ENCODE peak calls at places on chromosomes 16 and 17, in nine cellular contexts. G is adrenal gland, I is tibial nerve, E is heart right ventricle, T is OCI-LY7, A is upper lobe of right lung, R is pancreas, Q is A549, P is endothelial cell of umbilical vein. Y is an unnamed sample.

GRCh38 chr17:30309591-30309990 is 17.8 kb upstream of the BLMH start:
- DNase-seq in G (no peak), I (no peak), E (no peak), T (no peak), A (no peak), R (no peak), Q (no peak), P (no peak), Y (no peak)

GRCh38 chr16:88460496-88461169 is 7.6 kb downstream of the ZFPM1 start:
- DNase-seq in G (no peak), I (no peak), E (no peak), T (no peak), A (no peak), R (no peak), Q (no peak), P (no peak), Y (no peak)

GRCh38 chr16:89583895-89584644 is 8.5 kb downstream of the CPNE7 start:
- DNase-seq in G (no peak), I (no peak), E (no peak), T (no peak), A (no peak), R (no peak), Q (no peak), P (no peak), Y (no peak)

GRCh38 chr17:42618442-42619150 is 9.1 kb downstream of the TUBG1 start:
- DNase-seq in G (peak; percentile 68), I (no peak), E (peak; percentile 48), T (peak; percentile 50), A (no peak), R (peak; percentile 87), Q (peak; percentile 58), P (no peak), Y (peak; percentile 2)

GRCh38 chr17:8108972-8109668 is 9.2 kb downstream of the ALOXE3 start:
- DNase-seq in G (no peak), I (no peak), E (no peak), T (no peak), A (no peak), R (no peak), Q (no peak), P (no peak), Y (no peak)

GRCh38 chr17:28008526-28008925 is 34.0 kb upstream of the NLK start:
- DNase-seq in G (peak; percentile 66), I (no peak), E (peak; percentile 18), T (peak; percentile 6), A (no peak), R (peak; percentile 59), Q (peak; percentile 21), P (peak; percentile 66), Y (peak; percentile 71)

GRCh38 chr17:81483085-81483861 is 29.3 kb downstream of the ACTG1 start:
- DNase-seq in G (no peak), I (no peak), E (peak; percentile 68), T (peak; percentile 51), A (no peak), R (peak; percentile 84), Q (no peak), P (no peak), Y (no peak)

GRCh38 chr17:40373324-40373723 is 8.8 kb upstream of the GJD3 start:
- DNase-seq in G (no peak), I (no peak), E (no peak), T (no peak), A (no peak), R (no peak), Q (no peak), P (no peak), Y (no peak)

DNA sequence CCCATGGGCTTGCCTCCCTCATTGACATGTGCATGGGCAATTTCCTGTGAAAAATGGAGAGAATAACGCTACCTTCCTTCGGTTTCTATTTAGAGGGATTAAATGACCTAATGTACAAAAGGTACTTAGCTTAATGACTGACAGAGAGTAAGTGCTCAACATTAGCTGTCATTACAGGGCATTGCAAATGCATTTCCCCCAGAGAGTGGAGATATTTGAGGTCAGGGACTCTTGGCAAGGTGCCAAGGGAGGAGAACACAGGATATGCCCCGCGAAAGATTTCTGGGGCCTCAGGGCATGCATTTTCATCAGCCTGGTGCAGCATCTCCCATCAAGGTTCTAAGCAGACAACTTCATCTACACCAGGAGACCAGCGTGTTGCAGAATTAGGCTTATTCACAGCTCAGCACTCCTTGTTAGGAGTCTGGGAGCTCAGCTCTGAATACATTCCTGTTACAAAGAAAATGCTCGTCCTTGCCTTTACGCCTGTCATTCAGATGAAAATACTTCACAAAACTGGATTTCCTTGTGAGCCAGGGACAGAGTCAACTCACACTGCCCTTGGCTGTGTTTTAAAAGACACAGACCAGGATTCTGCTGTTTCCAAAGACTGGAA is 108.1 kb downstream of the VAT1L start:
- DNase-seq in G (peak; percentile 20), I (no peak), E (no peak), T (no peak), A (no peak), R (no peak), Q (no peak), P (no peak), Y (peak; percentile 12)
- TF ChIP-seq CTCF in G (no peak), I (no peak), E (no peak), T (no peak), A (no peak), R (no peak), Q (no peak), P (no peak), Y (no peak)

GRCh38 chr16:27722266-27722636 is 172.3 kb downstream of the KATNIP start:
- DNase-seq in G (no peak), I (no peak), E (no peak), T (no peak), A (no peak), R (no peak), Q (no peak), P (no peak), Y (no peak)
- H3K27ac ChIP-seq in G (peak overlapping the region; percentile 91), I (peak overlapping the region; percentile 48), E (no peak overlapping the region), T (no peak overlapping the region), A (no peak overlapping the region), R (no peak overlapping the region), Q (no peak overlapping the region), P (no peak overlapping the region), Y (no peak overlapping the region)

GRCh38 chr17:73820686-73821448 is 176.6 kb upstream of the SDK2 start:
- DNase-seq in G (peak; percentile 2), I (no peak), E (no peak), T (peak; percentile 14), A (no peak), R (no peak), Q (no peak), P (no peak), Y (peak; percentile 91)
- TF ChIP-seq CTCF in G (no peak), I (no peak), E (peak; percentile 36), T (peak; percentile 46), A (peak; percentile 23), R (no peak), Q (no peak), P (no peak), Y (peak; percentile 53)

DNA sequence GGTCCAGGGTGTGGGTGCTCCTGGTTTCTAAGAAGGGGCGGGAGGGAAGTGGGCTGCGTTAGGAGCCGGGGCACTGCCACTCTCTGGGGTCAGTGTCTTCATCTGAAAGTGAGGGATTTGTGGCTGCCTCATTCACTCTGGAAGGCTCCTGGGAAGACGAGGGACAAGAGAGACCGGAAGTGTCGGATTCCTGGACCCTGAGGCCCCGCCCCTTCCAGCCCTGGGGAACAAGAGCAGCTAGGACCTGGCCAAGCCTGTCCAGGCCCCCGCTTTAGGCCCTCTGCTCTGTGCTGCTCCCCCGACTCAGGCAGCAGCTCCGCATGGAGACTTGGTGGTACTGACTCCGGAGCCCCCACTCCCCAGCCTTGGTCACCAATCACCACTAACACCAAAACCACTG is 6.5 kb downstream of the LGALS3BP start:
- DNase-seq in G (no peak), I (no peak), E (peak; percentile 55), T (no peak), A (no peak), R (no peak), Q (no peak), P (no peak), Y (no peak)
- H3K27ac ChIP-seq in G (peak overlapping the region; percentile 48), I (no peak overlapping the region), E (no peak overlapping the region), T (no peak overlapping the region), A (peak overlapping the region; percentile 17), R (no peak overlapping the region), Q (no peak overlapping the region), P (no peak overlapping the region), Y (peak overlapping the region; percentile 20)

DNA sequence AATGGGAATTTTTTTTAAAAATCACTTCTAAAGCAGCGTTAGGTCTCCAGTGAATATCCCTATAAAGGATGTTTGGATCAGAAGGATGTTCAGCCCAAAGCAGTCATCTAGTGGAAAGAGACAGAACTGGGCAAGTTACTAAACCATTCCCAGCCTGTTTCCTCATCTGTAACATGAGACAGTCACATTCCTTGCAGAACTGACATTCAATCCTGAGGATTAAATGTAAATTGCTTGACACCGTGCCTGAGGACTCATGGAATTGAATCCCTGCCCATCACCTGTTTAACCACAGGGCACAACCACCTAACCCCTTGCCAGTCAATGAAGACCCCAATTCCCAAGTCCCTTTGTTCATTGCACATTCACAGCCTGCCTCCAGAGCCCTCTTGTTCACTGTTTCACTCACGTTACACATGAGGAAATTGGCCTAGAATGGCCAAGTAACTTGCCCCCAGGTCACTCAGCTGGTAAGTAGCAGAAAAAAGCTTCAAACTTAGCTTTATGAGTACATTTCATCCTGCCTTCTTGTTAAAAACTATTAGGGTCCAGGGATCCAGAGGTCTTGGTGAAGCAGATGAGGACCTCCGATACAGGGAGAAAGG is 1.4 kb downstream of the CMTM2 start:
- DNase-seq in G (no peak), I (no peak), E (no peak), T (no peak), A (no peak), R (no peak), Q (no peak), P (no peak), Y (peak; percentile 43)
- TF ChIP-seq CTCF in G (no peak), I (no peak), E (no peak), T (no peak), A (no peak), R (no peak), Q (no peak), P (no peak), Y (peak; percentile 21)

DNA sequence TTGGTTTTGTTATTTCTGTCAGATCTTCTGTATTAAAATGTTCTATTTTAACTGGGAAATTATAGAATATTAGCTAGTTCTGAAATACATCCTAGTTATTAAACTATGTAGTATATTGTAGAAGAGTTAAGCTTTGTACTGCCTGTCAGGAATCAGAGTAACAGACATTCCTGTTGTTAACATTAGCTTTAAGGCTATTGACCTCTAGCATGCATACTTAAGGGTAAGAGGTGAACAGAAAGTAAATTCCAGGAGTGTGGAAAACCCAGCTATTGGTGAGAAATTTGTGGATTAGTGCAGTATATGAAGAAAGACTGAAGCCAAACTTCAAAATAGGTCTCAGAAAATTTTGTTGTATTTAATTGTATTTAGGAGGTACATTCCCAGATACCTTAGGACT is 111.3 kb downstream of the CHD9 start:
- DNase-seq in G (no peak), I (no peak), E (no peak), T (no peak), A (no peak), R (no peak), Q (no peak), P (no peak), Y (no peak)
- H3K27ac ChIP-seq in G (no peak overlapping the region), I (no peak overlapping the region), E (no peak overlapping the region), T (no peak overlapping the region), A (no peak overlapping the region), R (no peak overlapping the region), Q (no peak overlapping the region), P (no peak overlapping the region), Y (no peak overlapping the region)

Y was measured in A673.